ENCODE peak calls at places on chromosomes 2 and 18, in nine cellular contexts. One of them, this sample, is unnamed.
A peak's percentile ranks its signal among the peaks of the same experiment; 100 is the strongest.

GRCh38 chr2:165745916-165746315 is 48.1 kb downstream of the GALNT3 start:
- DNase-seq in uterus: no peak
- DNase-seq in heart left ventricle: no peak
- DNase-seq in lung: peak; percentile 74
- DNase-seq in NT2/D1: no peak
- DNase-seq in cardiac muscle cell: peak; percentile 20
- DNase-seq in trophoblast cell: no peak
- DNase-seq in T-helper 17 cell: no peak
- DNase-seq in A673: peak; percentile 50
- DNase-seq in this sample: no peak

GRCh38 chr2:100786297-100786658 is 33.7 kb upstream of the NPAS2 start:
- DNase-seq in uterus: no peak
- DNase-seq in heart left ventricle: peak; percentile 47
- DNase-seq in lung: peak; percentile 73
- DNase-seq in NT2/D1: no peak
- DNase-seq in cardiac muscle cell: peak; percentile 68
- DNase-seq in trophoblast cell: peak; percentile 77
- DNase-seq in T-helper 17 cell: no peak
- DNase-seq in A673: no peak
- DNase-seq in this sample: no peak

GRCh38 chr2:8851811-8852560 is 14.6 kb upstream of the KIDINS220 start:
- DNase-seq in uterus: no peak
- DNase-seq in heart left ventricle: peak; percentile 36
- DNase-seq in lung: no peak
- DNase-seq in NT2/D1: no peak
- DNase-seq in cardiac muscle cell: peak; percentile 35
- DNase-seq in trophoblast cell: peak; percentile 8
- DNase-seq in T-helper 17 cell: no peak
- DNase-seq in A673: no peak
- DNase-seq in this sample: no peak

GRCh38 chr2:235330775-235331438 is 162.9 kb upstream of the AGAP1 start:
- DNase-seq in uterus: no peak
- DNase-seq in heart left ventricle: no peak
- DNase-seq in lung: no peak
- DNase-seq in NT2/D1: no peak
- DNase-seq in cardiac muscle cell: peak; percentile 74
- DNase-seq in trophoblast cell: peak; percentile 61
- DNase-seq in T-helper 17 cell: no peak
- DNase-seq in A673: peak; percentile 82
- DNase-seq in this sample: no peak

GRCh38 chr2:1937066-1937465 is 192.8 kb upstream of the PXDN start:
- DNase-seq in uterus: no peak
- DNase-seq in heart left ventricle: no peak
- DNase-seq in lung: no peak
- DNase-seq in NT2/D1: no peak
- DNase-seq in cardiac muscle cell: no peak
- DNase-seq in trophoblast cell: no peak
- DNase-seq in T-helper 17 cell: no peak
- DNase-seq in A673: no peak
- DNase-seq in this sample: no peak

GRCh38 chr2:235498556-235499305 is 4.9 kb downstream of the AGAP1 start:
- DNase-seq in uterus: no peak
- DNase-seq in heart left ventricle: no peak
- DNase-seq in lung: no peak
- DNase-seq in NT2/D1: no peak
- DNase-seq in cardiac muscle cell: no peak
- DNase-seq in trophoblast cell: peak; percentile 30
- DNase-seq in T-helper 17 cell: no peak
- DNase-seq in A673: no peak
- DNase-seq in this sample: no peak

GRCh38 chr18:59114160-59114559 is 25.5 kb upstream of the SEC11C start:
- DNase-seq in uterus: no peak
- DNase-seq in heart left ventricle: no peak
- DNase-seq in lung: no peak
- DNase-seq in NT2/D1: no peak
- DNase-seq in cardiac muscle cell: no peak
- DNase-seq in trophoblast cell: no peak
- DNase-seq in T-helper 17 cell: no peak
- DNase-seq in A673: peak; percentile 77
- DNase-seq in this sample: no peak

GRCh38 chr2:46858697-46859080 is 56.9 kb downstream of the MCFD2 start:
- DNase-seq in uterus: peak; percentile 83
- DNase-seq in heart left ventricle: no peak
- DNase-seq in lung: no peak
- DNase-seq in NT2/D1: no peak
- DNase-seq in cardiac muscle cell: peak; percentile 92
- DNase-seq in trophoblast cell: peak; percentile 79
- DNase-seq in T-helper 17 cell: no peak
- DNase-seq in A673: no peak
- DNase-seq in this sample: no peak

GRCh38 chr2:202317080-202317859 is 51.7 kb downstream of the NOP58 start:
- DNase-seq in uterus: peak; percentile 76
- DNase-seq in heart left ventricle: peak; percentile 76
- DNase-seq in lung: peak; percentile 71
- DNase-seq in NT2/D1: no peak
- DNase-seq in cardiac muscle cell: peak; percentile 97
- DNase-seq in trophoblast cell: no peak
- DNase-seq in T-helper 17 cell: no peak
- DNase-seq in A673: peak; percentile 80
- DNase-seq in this sample: no peak

GRCh38 chr2:14219306-14219705 is 413.2 kb upstream of the LRATD1 start:
- DNase-seq in uterus: no peak
- DNase-seq in heart left ventricle: no peak
- DNase-seq in lung: no peak
- DNase-seq in NT2/D1: no peak
- DNase-seq in cardiac muscle cell: no peak
- DNase-seq in trophoblast cell: no peak
- DNase-seq in T-helper 17 cell: no peak
- DNase-seq in A673: no peak
- DNase-seq in this sample: no peak

GRCh38 chr2:26614205-26615128 is 26.7 kb downstream of the CIB4 start:
- DNase-seq in uterus: no peak
- DNase-seq in heart left ventricle: no peak
- DNase-seq in lung: no peak
- DNase-seq in NT2/D1: no peak
- DNase-seq in cardiac muscle cell: no peak
- DNase-seq in trophoblast cell: no peak
- DNase-seq in T-helper 17 cell: no peak
- DNase-seq in A673: no peak
- DNase-seq in this sample: no peak

GRCh38 chr2:239916205-239917127 is 108.7 kb downstream of the NDUFA10 start:
- DNase-seq in uterus: no peak
- DNase-seq in heart left ventricle: no peak
- DNase-seq in lung: no peak
- DNase-seq in NT2/D1: no peak
- DNase-seq in cardiac muscle cell: no peak
- DNase-seq in trophoblast cell: no peak
- DNase-seq in T-helper 17 cell: no peak
- DNase-seq in A673: no peak
- DNase-seq in this sample: no peak
- H3K9me3 ChIP-seq in uterus: peaks cover 17% of the 10 kb centered on the region
- H3K9me3 ChIP-seq in heart left ventricle: peaks cover 17% of the 10 kb centered on the region
- H3K9me3 ChIP-seq in lung: no peaks in the 10 kb centered on the region
- H3K9me3 ChIP-seq in NT2/D1: peaks cover 44% of the 10 kb centered on the region
- H3K9me3 ChIP-seq in cardiac muscle cell: no peaks in the 10 kb centered on the region
- H3K9me3 ChIP-seq in trophoblast cell: peaks cover 50% of the 10 kb centered on the region
- H3K9me3 ChIP-seq in T-helper 17 cell: no peaks in the 10 kb centered on the region
- H3K9me3 ChIP-seq in A673: peaks cover 11% of the 10 kb centered on the region
- H3K9me3 ChIP-seq in this sample: peaks cover 4% of the 10 kb centered on the region

GRCh38 chr2:205660521-205661124 is 21.7 kb upstream of the NRP2 start:
- DNase-seq in uterus: peak; percentile 67
- DNase-seq in heart left ventricle: no peak
- DNase-seq in lung: no peak
- DNase-seq in NT2/D1: no peak
- DNase-seq in cardiac muscle cell: peak; percentile 83
- DNase-seq in trophoblast cell: no peak
- DNase-seq in T-helper 17 cell: no peak
- DNase-seq in A673: peak; percentile 26
- DNase-seq in this sample: no peak

GRCh38 chr2:205670292-205670691 is 12.0 kb upstream of the NRP2 start:
- DNase-seq in uterus: no peak
- DNase-seq in heart left ventricle: no peak
- DNase-seq in lung: no peak
- DNase-seq in NT2/D1: no peak
- DNase-seq in cardiac muscle cell: no peak
- DNase-seq in trophoblast cell: no peak
- DNase-seq in T-helper 17 cell: no peak
- DNase-seq in A673: no peak
- DNase-seq in this sample: no peak

GRCh38 chr2:205659922-205660321 is 22.4 kb upstream of the NRP2 start:
- DNase-seq in uterus: no peak
- DNase-seq in heart left ventricle: no peak
- DNase-seq in lung: no peak
- DNase-seq in NT2/D1: no peak
- DNase-seq in cardiac muscle cell: no peak
- DNase-seq in trophoblast cell: no peak
- DNase-seq in T-helper 17 cell: no peak
- DNase-seq in A673: no peak
- DNase-seq in this sample: no peak

GRCh38 chr2:205662389-205662965 is 19.8 kb upstream of the NRP2 start:
- DNase-seq in uterus: no peak
- DNase-seq in heart left ventricle: no peak
- DNase-seq in lung: no peak
- DNase-seq in NT2/D1: no peak
- DNase-seq in cardiac muscle cell: no peak
- DNase-seq in trophoblast cell: no peak
- DNase-seq in T-helper 17 cell: no peak
- DNase-seq in A673: no peak
- DNase-seq in this sample: no peak

DNA sequence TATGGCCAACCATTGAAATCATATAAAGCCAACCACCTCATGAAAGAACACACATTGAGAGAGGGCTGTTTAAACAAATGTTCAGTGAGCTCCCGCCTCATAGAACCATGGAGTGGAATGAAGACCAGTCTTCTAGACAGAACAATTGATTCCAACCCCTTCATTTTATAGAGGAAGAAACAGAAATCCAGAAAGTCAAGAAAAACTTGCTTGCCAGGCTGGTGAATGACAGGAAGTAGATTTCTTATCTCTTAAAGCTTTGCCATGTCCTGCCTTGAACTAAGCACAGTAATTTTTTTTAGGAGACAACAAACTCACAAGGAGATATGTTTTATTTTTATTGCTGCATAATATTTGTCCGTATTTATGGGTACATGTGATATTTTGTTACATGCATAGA is 16.5 kb upstream of the NRP2 start:
- DNase-seq in uterus: no peak
- DNase-seq in heart left ventricle: no peak
- DNase-seq in lung: no peak
- DNase-seq in NT2/D1: no peak
- DNase-seq in cardiac muscle cell: no peak
- DNase-seq in trophoblast cell: peak; percentile 86
- DNase-seq in T-helper 17 cell: no peak
- DNase-seq in A673: no peak
- DNase-seq in this sample: no peak
- H3K9me3 ChIP-seq in uterus: no peaks in the 10 kb centered on the region
- H3K9me3 ChIP-seq in heart left ventricle: no peaks in the 10 kb centered on the region
- H3K9me3 ChIP-seq in lung: no peaks in the 10 kb centered on the region
- H3K9me3 ChIP-seq in NT2/D1: no peaks in the 10 kb centered on the region
- H3K9me3 ChIP-seq in cardiac muscle cell: no peaks in the 10 kb centered on the region
- H3K9me3 ChIP-seq in trophoblast cell: peaks cover 2% of the 10 kb centered on the region
- H3K9me3 ChIP-seq in T-helper 17 cell: no peaks in the 10 kb centered on the region
- H3K9me3 ChIP-seq in A673: no peaks in the 10 kb centered on the region
- H3K9me3 ChIP-seq in this sample: no peaks in the 10 kb centered on the region

DNA sequence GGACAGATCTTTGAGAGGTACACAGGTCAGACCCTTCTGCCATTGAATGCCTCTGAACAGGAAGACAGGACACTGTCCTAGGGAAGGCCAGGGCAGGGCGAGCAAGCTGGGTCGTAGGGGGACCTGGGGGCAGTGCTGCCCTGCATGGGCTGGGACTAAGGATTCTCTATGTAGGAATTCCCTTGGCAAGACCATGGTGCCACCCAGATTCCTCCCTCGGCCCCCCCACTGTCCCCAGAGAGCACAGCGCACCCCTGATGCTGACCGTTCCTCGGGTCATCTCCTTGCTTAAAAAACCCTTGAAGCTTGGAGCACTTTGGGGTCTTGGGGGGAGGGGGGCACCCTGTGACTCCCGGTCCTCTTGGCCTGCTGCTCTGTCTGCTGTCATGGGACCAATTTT is 195.1 kb downstream of the SEPTIN10 start:
- DNase-seq in uterus: no peak
- DNase-seq in heart left ventricle: no peak
- DNase-seq in lung: no peak
- DNase-seq in NT2/D1: no peak
- DNase-seq in cardiac muscle cell: no peak
- DNase-seq in trophoblast cell: no peak
- DNase-seq in T-helper 17 cell: no peak
- DNase-seq in A673: no peak
- DNase-seq in this sample: no peak
- H3K9me3 ChIP-seq in uterus: no peaks in the 10 kb centered on the region
- H3K9me3 ChIP-seq in heart left ventricle: no peaks in the 10 kb centered on the region
- H3K9me3 ChIP-seq in lung: no peaks in the 10 kb centered on the region
- H3K9me3 ChIP-seq in NT2/D1: no peaks in the 10 kb centered on the region
- H3K9me3 ChIP-seq in cardiac muscle cell: no peaks in the 10 kb centered on the region
- H3K9me3 ChIP-seq in trophoblast cell: no peaks in the 10 kb centered on the region
- H3K9me3 ChIP-seq in T-helper 17 cell: no peaks in the 10 kb centered on the region
- H3K9me3 ChIP-seq in A673: no peaks in the 10 kb centered on the region
- H3K9me3 ChIP-seq in this sample: no peaks in the 10 kb centered on the region

GRCh38 chr2:778680-779350 is 101.6 kb upstream of the TMEM18 start:
- DNase-seq in uterus: no peak
- DNase-seq in heart left ventricle: no peak
- DNase-seq in lung: no peak
- DNase-seq in NT2/D1: no peak
- DNase-seq in cardiac muscle cell: no peak
- DNase-seq in trophoblast cell: no peak
- DNase-seq in T-helper 17 cell: no peak
- DNase-seq in A673: no peak
- DNase-seq in this sample: no peak

GRCh38 chr2:776517-776916 is 99.3 kb upstream of the TMEM18 start:
- DNase-seq in uterus: no peak
- DNase-seq in heart left ventricle: no peak
- DNase-seq in lung: no peak
- DNase-seq in NT2/D1: no peak
- DNase-seq in cardiac muscle cell: no peak
- DNase-seq in trophoblast cell: no peak
- DNase-seq in T-helper 17 cell: no peak
- DNase-seq in A673: no peak
- DNase-seq in this sample: no peak

GRCh38 chr2:776038-776437 is 98.8 kb upstream of the TMEM18 start:
- DNase-seq in uterus: no peak
- DNase-seq in heart left ventricle: no peak
- DNase-seq in lung: no peak
- DNase-seq in NT2/D1: no peak
- DNase-seq in cardiac muscle cell: no peak
- DNase-seq in trophoblast cell: no peak
- DNase-seq in T-helper 17 cell: no peak
- DNase-seq in A673: no peak
- DNase-seq in this sample: no peak

GRCh38 chr2:777546-777945 is 100.3 kb upstream of the TMEM18 start:
- DNase-seq in uterus: no peak
- DNase-seq in heart left ventricle: no peak
- DNase-seq in lung: no peak
- DNase-seq in NT2/D1: no peak
- DNase-seq in cardiac muscle cell: no peak
- DNase-seq in trophoblast cell: no peak
- DNase-seq in T-helper 17 cell: no peak
- DNase-seq in A673: no peak
- DNase-seq in this sample: no peak

DNA sequence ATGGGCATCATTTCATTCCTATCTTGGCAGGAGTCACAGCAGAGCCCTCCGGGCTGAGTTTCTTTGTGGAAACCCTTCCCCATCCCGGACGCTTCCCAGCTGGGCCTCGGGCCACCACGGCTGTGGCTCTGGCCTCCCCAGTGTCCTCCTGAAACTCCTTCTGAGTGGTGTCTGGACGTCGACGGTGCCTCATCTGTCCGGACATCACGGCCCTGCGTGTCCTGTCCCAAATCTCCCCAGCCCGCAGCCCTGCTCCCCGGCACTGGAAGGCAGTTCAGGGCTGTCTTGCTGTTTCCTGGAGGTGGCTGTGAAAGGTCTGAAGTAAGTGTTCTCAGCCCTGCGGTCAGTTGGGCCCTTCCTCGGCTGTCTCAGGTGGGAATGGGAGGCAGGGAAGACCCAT is 99.8 kb upstream of the TMEM18 start:
- DNase-seq in uterus: no peak
- DNase-seq in heart left ventricle: no peak
- DNase-seq in lung: no peak
- DNase-seq in NT2/D1: no peak
- DNase-seq in cardiac muscle cell: no peak
- DNase-seq in trophoblast cell: no peak
- DNase-seq in T-helper 17 cell: no peak
- DNase-seq in A673: no peak
- DNase-seq in this sample: no peak
- H3K9me3 ChIP-seq in uterus: no peaks in the 10 kb centered on the region
- H3K9me3 ChIP-seq in heart left ventricle: no peaks in the 10 kb centered on the region
- H3K9me3 ChIP-seq in lung: no peaks in the 10 kb centered on the region
- H3K9me3 ChIP-seq in NT2/D1: no peaks in the 10 kb centered on the region
- H3K9me3 ChIP-seq in cardiac muscle cell: no peaks in the 10 kb centered on the region
- H3K9me3 ChIP-seq in trophoblast cell: peaks cover 2% of the 10 kb centered on the region
- H3K9me3 ChIP-seq in T-helper 17 cell: no peaks in the 10 kb centered on the region
- H3K9me3 ChIP-seq in A673: no peaks in the 10 kb centered on the region
- H3K9me3 ChIP-seq in this sample: no peaks in the 10 kb centered on the region